ENCODE peak calls at places on chromosome 9, in four cellular contexts. X is A549, D is GM23338, N is Panc1. B is an unnamed sample.

GRCh38 chr9:70410368-70410767 is 4.1 kb downstream of the KLF9 start:
- DNase-seq in X (no peak), N (no peak), D (no peak), B (no peak)

GRCh38 chr9:124266139-124266825 is 8.5 kb downstream of the NEK6 start:
- DNase-seq in D (no peak), N (no peak), X (no peak), B (no peak)

GRCh38 chr9:10366171-10366779 is 246.5 kb downstream of the PTPRD start:
- DNase-seq in D (peak; percentile 67), N (peak; percentile 18), X (peak; percentile 2), B (peak; percentile 1)

GRCh38 chr9:109593612-109594011 is 95.5 kb upstream of the PTPN3 start:
- DNase-seq in D (no peak), X (no peak), N (no peak), B (no peak)

GRCh38 chr9:22643541-22643940 is 196.9 kb downstream of the DMRTA1 start:
- DNase-seq in N (no peak), D (no peak), X (no peak), B (no peak)

GRCh38 chr9:8856686-8857329 is 1057.2 kb upstream of the DMAC1 start:
- DNase-seq in X (no peak), D (peak; percentile 68), N (no peak), B (no peak)

GRCh38 chr9:94128580-94128979 is 44.3 kb downstream of the PTPDC1 start:
- DNase-seq in N (no peak), D (no peak), X (no peak), B (no peak)

GRCh38 chr9:85502815-85503643 is 238.7 kb downstream of the AGTPBP1 start:
- DNase-seq in X (no peak), N (no peak), D (no peak), B (no peak)

GRCh38 chr9:128276574-128277270 is 646 bp downstream of the SWI5 start:
- DNase-seq in X (peak; percentile 51), D (peak; percentile 77), N (no peak), B (no peak)

GRCh38 chr9:70587143-70587710 is 172.8 kb upstream of the KLF9 start:
- DNase-seq in N (no peak), D (no peak), X (no peak), B (no peak)

GRCh38 chr9:15572200-15572599 is 19.4 kb downstream of the CCDC171 start:
- DNase-seq in N (no peak), D (no peak), X (no peak), B (no peak)

GRCh38 chr9:114588671-114589526 is 1.3 kb downstream of the ATP6V1G1 start:
- DNase-seq in N (no peak), X (no peak), D (peak; percentile 32), B (no peak)

GRCh38 chr9:86734762-86735161 is 212.5 kb downstream of the GAS1 start:
- DNase-seq in D (no peak), X (no peak), N (no peak), B (no peak)

GRCh38 chr9:116721944-116722343 is 34.8 kb downstream of the TRIM32 start:
- DNase-seq in D (no peak), N (no peak), X (no peak), B (no peak)

GRCh38 chr9:84490206-84490605 is 149.6 kb upstream of the SLC28A3 start:
- DNase-seq in D (no peak), N (no peak), X (no peak), B (no peak)

GRCh38 chr9:126474786-126475485 is 138.8 kb upstream of the LMX1B start:
- DNase-seq in N (no peak), X (peak; percentile 69), D (no peak), B (no peak)

GRCh38 chr9:124776952-124777645 is at the start of gene OLFML2A:
- DNase-seq in N (no peak), X (peak; percentile 58), D (peak; percentile 74), B (no peak)

GRCh38 chr9:37592108-37592951 is at the start of gene TOMM5:
- DNase-seq in N (peak; percentile 92), X (peak; percentile 82), D (peak; percentile 93), B (peak; percentile 96)
- TF ChIP-seq REST in N (no peak), X (no peak), D (no peak), B (peak; percentile 74)

GRCh38 chr9:34663296-34663590 is 786 bp upstream of the CCL27 start:
- DNase-seq in X (no peak), N (no peak), D (no peak), B (no peak)

GRCh38 chr9:34662544-34663295 is at the start of gene CCL27:
- DNase-seq in N (no peak), X (no peak), D (no peak), B (no peak)

GRCh38 chr9:34665109-34665380 is 2.6 kb upstream of the CCL27 start:
- DNase-seq in D (no peak), X (no peak), N (no peak), B (no peak)

GRCh38 chr9:34664281-34665108 is 2.0 kb upstream of the CCL27 start:
- DNase-seq in X (peak; percentile 94), N (peak; percentile 71), D (peak; percentile 93), B (peak; percentile 79)

DNA sequence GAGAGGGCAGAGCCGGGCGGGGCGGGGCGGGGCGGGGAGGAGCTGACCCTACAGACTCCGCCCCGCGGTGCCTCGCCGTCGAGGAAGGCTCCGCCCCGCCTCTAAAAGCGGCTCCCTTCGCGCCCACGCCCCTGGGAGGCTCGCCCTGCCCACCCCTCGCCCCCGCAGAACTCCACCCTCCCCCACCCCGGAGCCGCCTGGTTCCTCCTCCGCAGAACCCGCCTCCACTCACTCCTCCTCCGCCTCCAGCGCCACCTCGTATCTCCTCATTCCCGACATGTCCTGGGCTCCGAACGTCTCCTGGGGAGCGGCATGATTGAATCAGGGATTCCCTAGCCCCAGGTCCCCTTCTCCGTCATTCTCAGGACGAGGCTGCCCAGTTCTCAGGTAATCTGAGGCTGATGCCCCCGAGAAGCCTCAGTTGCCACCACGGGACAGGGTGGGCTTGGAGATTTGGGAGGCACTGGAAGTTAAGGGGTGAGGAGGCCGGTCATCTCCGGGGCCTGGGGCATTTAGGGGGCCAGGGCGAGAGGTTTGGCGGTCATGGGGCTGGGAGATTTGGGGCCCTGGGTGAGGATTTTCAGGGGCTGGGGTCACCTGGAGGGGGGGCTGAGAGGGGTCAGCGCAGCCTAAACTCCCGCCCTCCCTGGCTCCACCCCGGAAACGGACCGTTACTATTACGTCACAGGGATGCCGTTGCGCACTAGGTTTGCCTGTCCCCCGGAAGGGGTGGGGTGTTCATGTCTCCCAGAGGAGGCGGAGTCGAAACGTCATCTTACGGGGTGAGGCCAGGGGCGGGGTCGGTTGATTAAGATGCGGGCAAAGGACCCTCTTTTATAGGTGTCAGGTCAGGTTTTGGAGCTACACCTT is 3.2 kb upstream of the CCL27 start:
- DNase-seq in D (peak; percentile 99), N (peak; percentile 67), X (peak; percentile 99), B (peak; percentile 93)
- TF ChIP-seq REST in D (no peak), N (no peak), X (no peak), B (peak; percentile 26)

DNA sequence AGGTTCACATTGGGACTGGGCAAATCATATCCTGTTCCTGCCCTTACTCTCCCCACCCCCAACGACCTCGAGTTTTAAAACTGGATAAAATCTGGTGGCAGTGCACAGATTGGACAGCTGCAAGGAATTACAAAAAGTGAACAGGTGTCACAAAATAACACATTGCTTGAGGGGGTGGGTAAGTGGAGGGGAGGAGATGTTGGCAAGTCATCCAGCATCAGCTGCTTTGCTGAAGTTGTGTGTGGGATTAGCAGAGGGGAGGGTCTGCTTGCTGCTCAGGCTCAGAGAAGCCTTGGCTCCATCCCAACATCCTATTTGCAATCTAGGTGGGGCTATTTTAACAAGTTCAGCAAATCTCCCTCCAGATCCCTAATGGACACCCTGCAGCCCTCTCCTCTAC is 39.7 kb upstream of the SLC24A2 start:
- DNase-seq in X (no peak), N (no peak), D (no peak), B (no peak)
- TF ChIP-seq REST in X (no peak), N (no peak), D (no peak), B (no peak)

DNA sequence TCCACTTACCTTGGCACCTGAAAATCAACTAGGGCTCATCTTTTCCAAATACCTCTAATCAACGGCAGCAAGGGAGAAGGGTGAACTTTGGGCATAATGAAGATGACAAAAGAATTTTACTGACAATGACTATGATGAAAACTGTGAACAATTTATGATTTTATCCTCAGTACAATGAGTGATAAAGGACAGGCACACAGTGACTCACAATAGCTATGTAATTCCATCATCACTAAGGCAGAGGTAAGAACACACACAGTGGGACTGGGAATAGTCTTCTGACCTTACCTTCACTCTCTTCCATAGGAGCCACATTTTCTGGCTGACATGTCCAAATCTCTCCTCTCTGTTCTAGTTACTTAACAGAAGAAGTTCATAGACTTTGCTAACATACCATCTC is 26.1 kb upstream of the KCNV2 start:
- DNase-seq in D (no peak), X (no peak), N (no peak), B (no peak)
- TF ChIP-seq REST in D (no peak), X (no peak), N (no peak), B (no peak)

DNA sequence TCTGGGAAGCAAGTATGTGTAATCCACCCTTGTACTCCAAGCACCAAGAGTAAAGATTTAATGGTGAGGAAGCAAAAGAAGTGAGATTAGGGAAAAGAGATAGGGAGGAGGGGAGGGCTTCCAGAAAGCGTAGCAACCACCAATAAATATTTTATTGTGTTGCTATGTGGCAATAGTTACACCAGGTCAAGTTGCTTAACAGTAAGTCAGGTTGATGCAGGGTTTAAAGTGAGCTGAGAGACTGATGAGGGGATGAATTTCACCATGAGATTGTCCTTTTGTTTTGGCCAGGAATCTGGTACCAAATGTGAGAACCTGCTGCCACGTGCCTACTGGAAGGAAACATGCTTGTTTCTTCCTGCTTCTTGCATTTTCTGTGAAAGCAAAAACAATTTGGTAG is 62.7 kb downstream of the PCSK5 start:
- DNase-seq in X (no peak), D (no peak), N (no peak), B (no peak)
- TF ChIP-seq REST in X (no peak), D (no peak), N (no peak), B (no peak)

GRCh38 chr9:131402738-131403492 is 9.0 kb downstream of the PRRC2B start:
- DNase-seq in D (no peak), X (peak; percentile 64), N (no peak), B (no peak)
- TF ChIP-seq REST in D (no peak), X (no peak), N (no peak), B (no peak)